ENCODE peak calls at places on chromosomes 11 and 22, in five cellular contexts. Q is transverse colon, H is tibial nerve, G is HCT116, T is H1. W is an unnamed sample.
A peak's percentile ranks its signal among the peaks of the same experiment; 100 is the strongest.

GRCh38 chr11:64173616-64174355 is 7.9 kb upstream of the MACROD1 start:
- DNase-seq in Q (no peak), H (no peak), G (no peak), T (no peak), W (no peak)

GRCh38 chr11:111245425-111245824 is at the start of gene POU2AF2:
- DNase-seq in Q (no peak), H (no peak), G (no peak), T (no peak), W (no peak)

GRCh38 chr11:17686185-17686980 is 33.0 kb upstream of the MYOD1 start:
- DNase-seq in Q (no peak), H (no peak), G (no peak), T (no peak), W (no peak)

GRCh38 chr22:36298601-36299000 is 45.7 kb downstream of the APOL1 start:
- DNase-seq in Q (no peak), H (no peak), G (no peak), T (no peak), W (peak; percentile 40)

GRCh38 chr11:121741316-121741715 is 288.5 kb upstream of the SORL1-AS1 start:
- DNase-seq in Q (peak; percentile 11), H (no peak), G (no peak), T (no peak), W (peak; percentile 35)

GRCh38 chr11:43735931-43736330 is 55.4 kb downstream of the HSD17B12 start:
- DNase-seq in Q (no peak), H (no peak), G (no peak), T (no peak), W (no peak)

GRCh38 chr11:70775386-70775785 is 377.1 kb downstream of the CTTN start:
- DNase-seq in Q (no peak), H (no peak), G (no peak), T (no peak), W (no peak)

GRCh38 chr22:30435674-30436126 is 10.1 kb downstream of the MTFP1 start:
- DNase-seq in Q (peak; percentile 65), H (no peak), G (peak; percentile 79), T (no peak), W (peak; percentile 37)

GRCh38 chr11:119361961-119362725 is 15.6 kb upstream of the MFRP start:
- DNase-seq in Q (no peak), H (no peak), G (no peak), T (no peak), W (no peak)

GRCh38 chr22:32880906-32881596 is 79.5 kb downstream of the TIMP3 start:
- DNase-seq in Q (peak; percentile 23), H (no peak), G (no peak), T (no peak), W (peak; percentile 93)

GRCh38 chr22:41557401-41558240 is 3.2 kb upstream of the CSDC2 start:
- DNase-seq in Q (peak; percentile 46), H (peak; percentile 57), G (no peak), T (peak; percentile 58), W (peak; percentile 88)

GRCh38 chr22:21672107-21672629 is 6.4 kb downstream of the PPIL2 start:
- DNase-seq in Q (no peak), H (no peak), G (no peak), T (no peak), W (no peak)

GRCh38 chr11:117366183-117366582 is 38.5 kb downstream of the CEP164 start:
- DNase-seq in Q (no peak), H (no peak), G (no peak), T (no peak), W (no peak)

GRCh38 chr11:2537896-2538855 is 93.4 kb downstream of the KCNQ1 start:
- DNase-seq in Q (peak; percentile 6), H (no peak), G (no peak), T (no peak), W (peak; percentile 46)

DNA sequence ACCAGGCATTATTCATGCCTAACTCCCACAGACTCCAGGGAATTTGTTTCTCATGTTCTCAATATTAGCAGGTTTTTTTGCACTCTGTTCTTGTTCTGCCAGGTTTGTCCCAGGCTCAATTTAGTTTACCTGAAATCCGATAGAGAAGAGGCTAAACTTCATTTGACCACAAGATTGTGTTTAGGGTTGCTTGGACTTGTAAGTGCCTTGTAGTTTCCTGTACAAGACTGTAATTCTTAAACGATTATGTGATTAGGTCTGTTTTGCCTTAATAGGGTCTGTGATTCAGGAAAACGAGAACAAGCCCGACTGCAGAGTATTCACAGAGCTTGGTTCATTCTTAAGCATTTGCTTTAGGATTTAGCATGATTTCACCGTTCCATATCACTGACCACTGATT is 1.8 kb downstream of the PRSS23 start:
- DNase-seq in Q (no peak), H (no peak), G (no peak), T (no peak), W (no peak)
- TF ChIP-seq POLR2A in Q (no peak), H (no peak), G (no peak), T (no peak), W (no peak)

GRCh38 chr11:65425105-65425970 is 2.7 kb downstream of the NEAT1 start:
- DNase-seq in Q (peak; percentile 69), H (peak; percentile 36), G (peak; percentile 42), T (no peak), W (no peak)

GRCh38 chr11:65425971-65426838 is 3.6 kb downstream of the NEAT1 start:
- DNase-seq in Q (peak; percentile 60), H (peak; percentile 37), G (peak; percentile 42), T (no peak), W (no peak)

GRCh38 chr11:65427691-65428577 is 5.3 kb downstream of the NEAT1 start:
- DNase-seq in Q (peak; percentile 69), H (peak; percentile 48), G (peak; percentile 39), T (no peak), W (no peak)

GRCh38 chr11:65428578-65429068 is 6.0 kb downstream of the NEAT1 start:
- DNase-seq in Q (peak; percentile 73), H (peak; percentile 29), G (no peak), T (no peak), W (peak; percentile 33)

DNA sequence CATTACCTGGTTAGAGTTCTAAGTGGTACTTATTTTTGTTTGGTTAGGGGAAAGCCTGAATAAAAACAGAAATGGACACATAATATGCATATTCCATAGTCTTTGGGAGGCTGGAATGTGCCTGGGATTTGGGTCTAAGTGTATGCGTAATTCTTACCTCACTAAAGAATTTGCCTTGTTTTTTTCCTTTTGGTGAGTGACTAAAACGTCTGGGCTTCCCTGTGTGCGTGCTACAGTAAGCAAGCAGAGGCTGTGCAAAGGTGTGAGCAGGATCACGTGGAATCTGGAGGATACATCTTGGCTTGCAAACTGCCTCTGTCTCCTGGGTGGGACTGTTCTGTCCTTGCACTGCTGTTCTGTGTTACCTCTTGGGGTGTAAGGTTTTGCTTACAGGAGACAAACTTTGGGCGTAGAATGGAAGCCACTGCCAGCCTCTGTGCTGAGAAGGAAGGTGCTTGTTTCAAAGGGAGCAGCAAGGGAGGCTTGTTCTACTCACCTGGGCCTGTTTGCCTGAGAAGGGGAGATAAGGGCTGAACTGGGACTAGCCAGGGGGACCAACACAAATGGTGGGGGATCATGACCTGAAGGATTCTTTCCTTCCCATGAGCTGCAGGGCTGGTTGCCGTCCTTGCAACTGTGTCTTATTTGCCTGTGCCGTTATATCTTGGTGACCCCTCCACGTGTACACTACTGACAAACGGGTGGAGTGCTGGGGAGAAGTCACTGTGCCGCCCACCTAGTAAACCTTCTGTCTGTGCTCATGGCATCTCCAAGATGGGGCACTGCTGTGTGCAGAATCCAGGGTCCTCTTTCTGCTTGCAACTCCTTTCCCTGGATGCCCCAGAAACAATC is 4.5 kb downstream of the NEAT1 start:
- DNase-seq in Q (peak; percentile 82), H (peak; percentile 55), G (peak; percentile 61), T (no peak), W (peak; percentile 32)
- TF ChIP-seq POLR2A in Q (peak; percentile 88), H (no peak), G (peak; percentile 93), T (peak; percentile 78), W (peak; percentile 35)

GRCh38 chr11:46361283-46362145 is 14.3 kb downstream of the DGKZ start:
- DNase-seq in Q (peak; percentile 56), H (no peak), G (no peak), T (no peak), W (peak; percentile 85)
- TF ChIP-seq POLR2A in Q (peak; percentile 26), H (no peak), G (no peak), T (no peak), W (peak; percentile 29)

DNA sequence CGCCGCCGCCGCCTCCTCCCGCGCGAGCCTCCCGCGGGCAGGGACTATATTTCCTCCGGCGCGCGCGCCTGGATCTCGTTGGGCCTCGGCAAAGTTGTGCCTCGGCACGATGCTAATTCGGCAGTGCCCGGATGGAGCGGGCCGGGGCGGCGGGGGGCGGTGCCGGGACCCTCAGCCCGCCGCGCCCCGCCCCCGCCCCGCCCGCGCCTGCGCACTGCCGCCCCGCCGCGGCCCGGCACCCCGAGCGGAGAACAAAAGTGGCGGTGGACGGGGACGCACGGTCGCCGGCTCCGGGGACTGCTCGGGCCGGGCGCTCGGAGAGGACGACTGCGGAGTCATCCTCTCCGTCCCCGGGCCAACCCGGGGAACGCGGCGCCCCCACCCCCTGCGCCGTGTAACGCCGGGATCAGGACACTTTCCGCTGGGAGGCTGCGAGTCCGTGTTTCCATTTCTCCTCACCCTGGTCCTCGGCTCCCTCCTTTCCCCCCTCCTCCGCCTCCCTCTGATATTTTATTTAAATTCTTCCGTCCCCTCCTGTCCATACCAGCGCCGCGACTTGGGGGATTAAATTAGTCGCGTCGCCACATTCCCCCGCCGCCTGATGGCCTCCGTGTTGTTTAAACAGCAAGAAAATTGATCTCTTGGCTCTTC is at the start of gene PHF21B:
- DNase-seq in Q (no peak), H (no peak), G (no peak), T (peak; percentile 91), W (peak; percentile 58)
- TF ChIP-seq POLR2A in Q (no peak), H (no peak), G (no peak), T (peak; percentile 83), W (no peak)

GRCh38 chr11:77819411-77819920 is 1.1 kb downstream of the RSF1 start:
- DNase-seq in Q (peak; percentile 89), H (peak; percentile 79), G (peak; percentile 76), T (peak; percentile 78), W (peak; percentile 88)
- TF ChIP-seq POLR2A in Q (peak; percentile 49), H (peak; percentile 44), G (peak; percentile 31), T (no peak), W (peak; percentile 76)

GRCh38 chr11:134266440-134266839 is 9.7 kb upstream of the GLB1L3 start:
- DNase-seq in Q (no peak), H (no peak), G (no peak), T (no peak), W (no peak)
- TF ChIP-seq POLR2A in Q (no peak), H (no peak), G (no peak), T (no peak), W (no peak)

W was measured in heart left ventricle.